ENCODE peak calls at places on chromosomes 4 and X, in four cellular contexts. One of them, this sample, is unnamed.

GRCh38 chrX:2566044-2566443 is 65.3 kb upstream of the DHRSX start:
- DNase-seq in H9: no peak
- DNase-seq in IMR-90: no peak
- DNase-seq in H1: no peak
- DNase-seq in this sample: peak

GRCh38 chr4:150045410-150045809 is 32.8 kb upstream of the DCLK2 start:
- DNase-seq in H9: no peak
- DNase-seq in IMR-90: no peak
- DNase-seq in H1: no peak
- DNase-seq in this sample: peak

GRCh38 chr4:169225058-169225751 is 45.6 kb downstream of the SH3RF1 start:
- DNase-seq in H9: no peak
- DNase-seq in IMR-90: peak
- DNase-seq in H1: no peak
- DNase-seq in this sample: peak

GRCh38 chr4:38184404-38184803 is 224.2 kb downstream of the PTTG2 start:
- DNase-seq in H9: no peak
- DNase-seq in IMR-90: no peak
- DNase-seq in H1: no peak
- DNase-seq in this sample: peak

GRCh38 chr4:76535603-76536380 is 100.8 kb downstream of the SHROOM3 start:
- DNase-seq in H9: no peak
- DNase-seq in IMR-90: peak
- DNase-seq in H1: no peak
- DNase-seq in this sample: no peak

GRCh38 chr4:87799254-87799653 is at the start of gene IBSP:
- DNase-seq in H9: no peak
- DNase-seq in IMR-90: no peak
- DNase-seq in H1: no peak
- DNase-seq in this sample: no peak

GRCh38 chrX:153889123-153889522 is 3.1 kb upstream of the L1CAM start:
- DNase-seq in H9: no peak
- DNase-seq in IMR-90: no peak
- DNase-seq in H1: no peak
- DNase-seq in this sample: no peak

GRCh38 chrX:15343075-15343476 is 7.8 kb upstream of the PIGA start:
- DNase-seq in H9: no peak
- DNase-seq in IMR-90: peak
- DNase-seq in H1: no peak
- DNase-seq in this sample: no peak

GRCh38 chr4:10239982-10240654 is 123.5 kb upstream of the WDR1 start:
- DNase-seq in H9: no peak
- DNase-seq in IMR-90: no peak
- DNase-seq in H1: no peak
- DNase-seq in this sample: no peak

GRCh38 chr4:40261246-40262078 is 64.6 kb downstream of the RHOH start:
- DNase-seq in H9: no peak
- DNase-seq in IMR-90: no peak
- DNase-seq in H1: no peak
- DNase-seq in this sample: peak

GRCh38 chr4:75584067-75584466 is 28.2 kb downstream of the ODAPH start:
- DNase-seq in H9: no peak
- DNase-seq in IMR-90: no peak
- DNase-seq in H1: no peak
- DNase-seq in this sample: no peak

GRCh38 chr4:64584125-64584524 is 174.9 kb upstream of the TECRL start:
- DNase-seq in H9: no peak
- DNase-seq in IMR-90: no peak
- DNase-seq in H1: no peak
- DNase-seq in this sample: peak

GRCh38 chr4:16669036-16669435 is 229.4 kb downstream of the LDB2 start:
- DNase-seq in H9: no peak
- DNase-seq in IMR-90: peak
- DNase-seq in H1: no peak
- DNase-seq in this sample: no peak

GRCh38 chrX:18360867-18361266 is 6.4 kb upstream of the SCML2 start:
- DNase-seq in H9: no peak
- DNase-seq in IMR-90: peak
- DNase-seq in H1: no peak
- DNase-seq in this sample: no peak

GRCh38 chrX:31298881-31299280 is 227.0 kb upstream of the FTHL17 start:
- DNase-seq in H9: no peak
- DNase-seq in IMR-90: no peak
- DNase-seq in H1: no peak
- DNase-seq in this sample: no peak

GRCh38 chrX:155864655-155865054 is 16.5 kb upstream of the VAMP7 start:
- DNase-seq in H9: no peak
- DNase-seq in IMR-90: no peak
- DNase-seq in H1: no peak
- DNase-seq in this sample: peak

GRCh38 chr4:185713731-185714130 is 98.3 kb downstream of the SORBS2 start:
- DNase-seq in H9: no peak
- DNase-seq in IMR-90: no peak
- DNase-seq in H1: no peak
- DNase-seq in this sample: no peak

GRCh38 chr4:183175631-183176232 is 76.7 kb downstream of the WWC2 start:
- DNase-seq in H9: no peak
- DNase-seq in IMR-90: peak
- DNase-seq in H1: no peak
- DNase-seq in this sample: no peak

GRCh38 chrX:100447563-100448397 is 37.7 kb upstream of the PCDH19 start:
- DNase-seq in H9: peak
- DNase-seq in IMR-90: peak
- DNase-seq in H1: no peak
- DNase-seq in this sample: peak

GRCh38 chr4:47049347-47049746 is 18.0 kb downstream of the GABRB1 start:
- DNase-seq in H9: no peak
- DNase-seq in IMR-90: no peak
- DNase-seq in H1: no peak
- DNase-seq in this sample: no peak

GRCh38 chr4:47040828-47041227 is 9.5 kb downstream of the GABRB1 start:
- DNase-seq in H9: no peak
- DNase-seq in IMR-90: no peak
- DNase-seq in H1: no peak
- DNase-seq in this sample: no peak

GRCh38 chr4:47050986-47051725 is 19.8 kb downstream of the GABRB1 start:
- DNase-seq in H9: no peak
- DNase-seq in IMR-90: no peak
- DNase-seq in H1: no peak
- DNase-seq in this sample: peak

GRCh38 chr4:47043821-47044220 is 12.5 kb downstream of the GABRB1 start:
- DNase-seq in H9: no peak
- DNase-seq in IMR-90: no peak
- DNase-seq in H1: no peak
- DNase-seq in this sample: no peak

GRCh38 chr4:47045261-47045660 is 13.9 kb downstream of the GABRB1 start:
- DNase-seq in H9: no peak
- DNase-seq in IMR-90: no peak
- DNase-seq in H1: no peak
- DNase-seq in this sample: no peak
- H3K56ac ChIP-seq in H9: no peak
- H3K56ac ChIP-seq in IMR-90: no peak
- H3K56ac ChIP-seq in H1: no peak
- H3K56ac ChIP-seq in this sample: no peak

GRCh38 chr4:94575652-94576051 is 123.9 kb downstream of the PDLIM5 start:
- DNase-seq in H9: peak
- DNase-seq in IMR-90: no peak
- DNase-seq in H1: no peak
- DNase-seq in this sample: peak
- H2AK5ac ChIP-seq in H9: no peak
- H2AK5ac ChIP-seq in IMR-90: peak
- H2AK5ac ChIP-seq in H1: peak
- H2AK5ac ChIP-seq in this sample: no peak

GRCh38 chr4:176508780-176509331 is 189.1 kb downstream of the SPCS3 start:
- DNase-seq in H9: no peak
- DNase-seq in IMR-90: no peak
- DNase-seq in H1: no peak
- DNase-seq in this sample: no peak
- H2BK15ac ChIP-seq in H9: no peak
- H2BK15ac ChIP-seq in IMR-90: no peak
- H2BK15ac ChIP-seq in H1: no peak
- H2BK15ac ChIP-seq in this sample: no peak

GRCh38 chrX:107008034-107008433 is 8.0 kb upstream of the MORC4 start:
- DNase-seq in H9: no peak
- DNase-seq in IMR-90: no peak
- DNase-seq in H1: no peak
- DNase-seq in this sample: no peak
- H3K56ac ChIP-seq in H9: no peak
- H3K56ac ChIP-seq in IMR-90: no peak
- H3K56ac ChIP-seq in H1: no peak
- H3K56ac ChIP-seq in this sample: no peak

GRCh38 chr4:89249313-89249712 is 58.3 kb downstream of the GPRIN3 start:
- DNase-seq in H9: no peak
- DNase-seq in IMR-90: no peak
- DNase-seq in H1: no peak
- DNase-seq in this sample: no peak
- H2AK5ac ChIP-seq in H9: no peak
- H2AK5ac ChIP-seq in IMR-90: no peak
- H2AK5ac ChIP-seq in H1: no peak
- H2AK5ac ChIP-seq in this sample: no peak

GRCh38 chr4:115165503-115165902 is 52.1 kb upstream of the NDST4 start:
- DNase-seq in H9: no peak
- DNase-seq in IMR-90: no peak
- DNase-seq in H1: no peak
- DNase-seq in this sample: no peak
- H2BK15ac ChIP-seq in H9: no peak
- H2BK15ac ChIP-seq in IMR-90: no peak
- H2BK15ac ChIP-seq in H1: no peak
- H2BK15ac ChIP-seq in this sample: no peak

GRCh38 chrX:125202486-125203378 is 116.9 kb upstream of the TEX13C start:
- DNase-seq in H9: peak
- DNase-seq in IMR-90: no peak
- DNase-seq in H1: no peak
- DNase-seq in this sample: peak

GRCh38 chrX:125203737-125204578 is 115.7 kb upstream of the TEX13C start:
- DNase-seq in H9: peak
- DNase-seq in IMR-90: no peak
- DNase-seq in H1: no peak
- DNase-seq in this sample: peak

GRCh38 chrX:125205084-125205917 is 114.4 kb upstream of the TEX13C start:
- DNase-seq in H9: peak
- DNase-seq in IMR-90: no peak
- DNase-seq in H1: no peak
- DNase-seq in this sample: peak

GRCh38 chrX:125203379-125203736 is 116.3 kb upstream of the TEX13C start:
- DNase-seq in H9: no peak
- DNase-seq in IMR-90: no peak
- DNase-seq in H1: no peak
- DNase-seq in this sample: peak

GRCh38 chrX:125205918-125206665 is 113.6 kb upstream of the TEX13C start:
- DNase-seq in H9: peak
- DNase-seq in IMR-90: no peak
- DNase-seq in H1: no peak
- DNase-seq in this sample: peak
- H3K56ac ChIP-seq in H9: no peak
- H3K56ac ChIP-seq in IMR-90: no peak
- H3K56ac ChIP-seq in H1: no peak
- H3K56ac ChIP-seq in this sample: peak

DNA sequence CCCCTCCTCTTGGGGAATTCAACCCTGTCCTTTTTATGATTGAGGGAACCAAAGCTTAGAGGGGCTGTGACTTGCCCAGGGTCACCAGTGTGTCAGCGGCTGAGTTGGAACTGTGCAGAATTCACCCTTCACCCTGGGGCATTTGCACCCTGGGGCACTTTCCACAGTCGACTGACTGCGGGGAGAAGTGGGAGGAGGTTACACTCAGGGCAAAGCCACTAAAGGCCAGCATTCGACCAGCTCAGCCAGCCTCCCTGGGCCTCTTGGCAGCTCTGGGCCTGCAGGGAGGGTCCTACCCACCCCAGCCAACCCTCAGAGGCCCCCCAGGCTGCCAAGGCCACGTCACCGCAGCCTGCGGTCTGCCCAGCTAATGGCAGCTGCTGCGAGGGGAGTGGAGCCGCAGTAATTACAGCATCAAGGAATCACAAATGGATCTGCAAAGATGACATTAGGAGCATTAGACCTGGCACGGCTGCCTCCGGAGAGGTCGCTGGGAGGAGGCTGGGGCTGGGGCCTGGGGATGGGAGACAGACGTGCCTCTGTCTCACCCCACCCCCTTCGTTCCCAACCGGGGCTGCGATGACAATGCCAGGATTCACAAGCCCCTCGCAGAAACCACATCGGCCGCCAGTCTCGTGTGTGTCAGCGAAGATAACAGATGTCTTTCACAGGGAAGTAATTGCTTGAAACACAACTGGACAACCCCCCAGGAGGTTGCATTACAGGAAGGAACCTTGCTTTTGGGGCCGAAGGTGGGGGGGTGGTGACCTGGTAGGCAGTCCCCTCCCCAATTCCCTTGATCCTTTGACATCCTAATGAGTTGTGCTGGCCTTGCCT is 367.7 kb downstream of the BCOR start:
- DNase-seq in H9: peak
- DNase-seq in IMR-90: no peak
- DNase-seq in H1: no peak
- DNase-seq in this sample: no peak
- H2AK5ac ChIP-seq in H9: no peak
- H2AK5ac ChIP-seq in IMR-90: no peak
- H2AK5ac ChIP-seq in H1: no peak
- H2AK5ac ChIP-seq in this sample: no peak